ENCODE peak calls at places on chromosomes 2 and 18, in four cellular contexts. Y is IMR-90; S is left kidney; X is naive thymus-derived CD8-positive, alpha-beta T cell. I is an unnamed sample.

GRCh38 chr2:44547713-44548112 is 186.0 kb downstream of the CAMKMT start:
- DNase-seq in Y (no peak), S (no peak), X (no peak), I (no peak)

GRCh38 chr2:64992990-64993389 is 3.8 kb downstream of the SLC1A4 start:
- DNase-seq in Y (no peak), S (no peak), X (no peak), I (no peak)

GRCh38 chr2:147082850-147083522 is 761.8 kb upstream of the ACVR2A start:
- DNase-seq in Y (peak), S (peak), X (peak), I (peak)

GRCh38 chr2:64636105-64636873 is 17.4 kb downstream of the SERTAD2 start:
- DNase-seq in Y (no peak), S (peak), X (no peak), I (no peak)

GRCh38 chr18:40380657-40381441 is 1574.2 kb upstream of the PIK3C3 start:
- DNase-seq in Y (peak), S (no peak), X (no peak), I (peak)

GRCh38 chr18:62037012-62037742 is 144.4 kb upstream of the RNF152 start:
- DNase-seq in Y (no peak), S (no peak), X (no peak), I (no peak)

GRCh38 chr18:48833701-48834394 is 116.9 kb downstream of the SMAD7 start:
- DNase-seq in Y (peak), S (peak), X (peak), I (no peak)

GRCh38 chr18:7760967-7761946 is 194.1 kb downstream of the PTPRM start:
- DNase-seq in Y (peak), S (no peak), X (no peak), I (no peak)

GRCh38 chr2:27270680-27271079 is 4.6 kb upstream of the DNAJC5G start:
- DNase-seq in Y (no peak), S (no peak), X (no peak), I (no peak)

GRCh38 chr18:58360324-58360723 is 268.6 kb downstream of the ALPK2 start:
- DNase-seq in Y (no peak), S (no peak), X (no peak), I (no peak)

GRCh38 chr2:19235308-19235707 is 123.1 kb downstream of the OSR1 start:
- DNase-seq in Y (peak), S (no peak), X (no peak), I (no peak)

GRCh38 chr2:98551316-98551715 is 57.0 kb downstream of the COA5 start:
- DNase-seq in Y (no peak), S (no peak), X (peak), I (no peak)

GRCh38 chr2:37643102-37644078 is 28.1 kb downstream of the CDC42EP3 start:
- DNase-seq in Y (no peak), S (no peak), X (no peak), I (no peak)

GRCh38 chr2:238158807-238159539 is at the start of gene ERFE:
- DNase-seq in Y (peak), S (peak), X (peak), I (no peak)

GRCh38 chr2:158723921-158724802 is 71.0 kb upstream of the DAPL1 start:
- DNase-seq in Y (no peak), S (peak), X (no peak), I (no peak)